ENCODE peak calls at places on chromosome 14, in four cellular contexts. One of them, this sample, is unnamed.

GRCh38 chr14:55794655-55795583 is 214.9 kb downstream of the KTN1 start:
- DNase-seq in HCT116: no peak
- DNase-seq in transverse colon: no peak
- DNase-seq in uterus: no peak
- DNase-seq in this sample: peak

GRCh38 chr14:75200451-75200850 is 24.0 kb upstream of the TMED10 start:
- DNase-seq in HCT116: peak
- DNase-seq in transverse colon: peak
- DNase-seq in uterus: no peak
- DNase-seq in this sample: no peak

GRCh38 chr14:37093364-37093763 is 79.0 kb downstream of the SLC25A21 start:
- DNase-seq in HCT116: no peak
- DNase-seq in transverse colon: no peak
- DNase-seq in uterus: no peak
- DNase-seq in this sample: no peak

GRCh38 chr14:76204436-76205230 is 52.9 kb downstream of the GPATCH2L start:
- DNase-seq in HCT116: no peak
- DNase-seq in transverse colon: no peak
- DNase-seq in uterus: no peak
- DNase-seq in this sample: no peak

GRCh38 chr14:56189306-56189705 is 71.1 kb downstream of the PELI2 start:
- DNase-seq in HCT116: no peak
- DNase-seq in transverse colon: no peak
- DNase-seq in uterus: no peak
- DNase-seq in this sample: no peak

GRCh38 chr14:66143387-66144112 is 342.6 kb upstream of the CCDC196 start:
- DNase-seq in HCT116: no peak
- DNase-seq in transverse colon: no peak
- DNase-seq in uterus: no peak
- DNase-seq in this sample: no peak

GRCh38 chr14:68632591-68632895 is 160.3 kb downstream of the ZFP36L1 start:
- DNase-seq in HCT116: no peak
- DNase-seq in transverse colon: no peak
- DNase-seq in uterus: no peak
- DNase-seq in this sample: no peak

GRCh38 chr14:89093083-89093482 is 268.6 kb downstream of the TTC8 start:
- DNase-seq in HCT116: no peak
- DNase-seq in transverse colon: no peak
- DNase-seq in uterus: no peak
- DNase-seq in this sample: no peak

GRCh38 chr14:99806841-99807240 is 13.6 kb downstream of the EML1 start:
- DNase-seq in HCT116: no peak
- DNase-seq in transverse colon: no peak
- DNase-seq in uterus: no peak
- DNase-seq in this sample: no peak

GRCh38 chr14:71451501-71451900 is 480.7 kb upstream of the RGS6 start:
- DNase-seq in HCT116: no peak
- DNase-seq in transverse colon: no peak
- DNase-seq in uterus: no peak
- DNase-seq in this sample: no peak

GRCh38 chr14:36271222-36271621 is 49.2 kb downstream of the MBIP start:
- DNase-seq in HCT116: no peak
- DNase-seq in transverse colon: no peak
- DNase-seq in uterus: no peak
- DNase-seq in this sample: no peak

GRCh38 chr14:35818346-35819115 is 7.6 kb upstream of the BRMS1L start:
- DNase-seq in HCT116: no peak
- DNase-seq in transverse colon: peak
- DNase-seq in uterus: no peak
- DNase-seq in this sample: no peak

GRCh38 chr14:59944909-59945308 is 25.0 kb downstream of the LRRC9 start:
- DNase-seq in HCT116: no peak
- DNase-seq in transverse colon: no peak
- DNase-seq in uterus: no peak
- DNase-seq in this sample: no peak

GRCh38 chr14:47442206-47442605 is 233.2 kb downstream of the MDGA2 start:
- DNase-seq in HCT116: peak
- DNase-seq in transverse colon: no peak
- DNase-seq in uterus: no peak
- DNase-seq in this sample: peak

GRCh38 chr14:34628681-34629135 is 1.2 kb downstream of the SNX6 start:
- DNase-seq in HCT116: no peak
- DNase-seq in transverse colon: peak
- DNase-seq in uterus: no peak
- DNase-seq in this sample: no peak

GRCh38 chr14:69373104-69373503 is 25.0 kb downstream of the ERH start:
- DNase-seq in HCT116: no peak
- DNase-seq in transverse colon: no peak
- DNase-seq in uterus: no peak
- DNase-seq in this sample: no peak

GRCh38 chr14:90644882-90645281 is 171.3 kb downstream of the TTC7B start:
- DNase-seq in HCT116: no peak
- DNase-seq in transverse colon: no peak
- DNase-seq in uterus: peak
- DNase-seq in this sample: no peak

GRCh38 chr14:76355771-76356170 is 20.2 kb upstream of the ESRRB start:
- DNase-seq in HCT116: no peak
- DNase-seq in transverse colon: no peak
- DNase-seq in uterus: no peak
- DNase-seq in this sample: no peak

GRCh38 chr14:64684091-64684490 is 20.1 kb upstream of the PLEKHG3 start:
- DNase-seq in HCT116: no peak
- DNase-seq in transverse colon: no peak
- DNase-seq in uterus: peak
- DNase-seq in this sample: no peak

GRCh38 chr14:63371033-63371432 is 52.3 kb upstream of the GPHB5 start:
- DNase-seq in HCT116: no peak
- DNase-seq in transverse colon: no peak
- DNase-seq in uterus: no peak
- DNase-seq in this sample: no peak

GRCh38 chr14:73788871-73789590 is 62.6 kb upstream of the PTGR2 start:
- DNase-seq in HCT116: no peak
- DNase-seq in transverse colon: no peak
- DNase-seq in uterus: peak
- DNase-seq in this sample: no peak
- TF ChIP-seq POLR2A in HCT116: no peak
- TF ChIP-seq POLR2A in transverse colon: no peak
- TF ChIP-seq POLR2A in uterus: no peak
- TF ChIP-seq POLR2A in this sample: no peak

DNA sequence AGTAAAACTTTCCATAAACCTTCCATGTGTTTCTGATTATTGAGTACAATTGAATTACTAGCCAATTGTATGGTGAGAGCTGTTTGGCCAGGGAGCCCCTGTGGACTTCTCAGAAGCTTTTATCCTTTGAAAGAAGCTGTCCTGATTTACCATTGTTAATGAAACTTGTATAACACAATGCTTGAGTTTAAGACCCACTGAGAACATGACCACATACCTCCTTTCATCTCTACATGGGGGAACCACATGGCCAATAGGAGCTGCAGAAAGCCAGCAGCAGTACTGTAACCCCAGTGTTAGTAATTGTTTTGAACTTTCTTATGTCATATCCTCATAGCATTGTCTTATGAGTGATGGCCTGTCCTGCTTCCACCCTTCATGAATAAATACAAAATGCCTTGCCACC is 815.5 kb downstream of the NRXN3 start:
- DNase-seq in HCT116: no peak
- DNase-seq in transverse colon: no peak
- DNase-seq in uterus: no peak
- DNase-seq in this sample: no peak
- TF ChIP-seq POLR2A in HCT116: no peak
- TF ChIP-seq POLR2A in transverse colon: no peak
- TF ChIP-seq POLR2A in uterus: no peak
- TF ChIP-seq POLR2A in this sample: no peak

GRCh38 chr14:102304611-102305506 is at the start of gene MOK:
- DNase-seq in HCT116: peak
- DNase-seq in transverse colon: peak
- DNase-seq in uterus: peak
- DNase-seq in this sample: peak
- TF ChIP-seq POLR2A in HCT116: no peak
- TF ChIP-seq POLR2A in transverse colon: peak
- TF ChIP-seq POLR2A in uterus: peak
- TF ChIP-seq POLR2A in this sample: no peak

GRCh38 chr14:31229638-31230229 is 22.1 kb upstream of the HECTD1 start:
- DNase-seq in HCT116: peak
- DNase-seq in transverse colon: peak
- DNase-seq in uterus: no peak
- DNase-seq in this sample: peak
- TF ChIP-seq POLR2A in HCT116: no peak
- TF ChIP-seq POLR2A in transverse colon: peak
- TF ChIP-seq POLR2A in uterus: no peak
- TF ChIP-seq POLR2A in this sample: no peak

DNA sequence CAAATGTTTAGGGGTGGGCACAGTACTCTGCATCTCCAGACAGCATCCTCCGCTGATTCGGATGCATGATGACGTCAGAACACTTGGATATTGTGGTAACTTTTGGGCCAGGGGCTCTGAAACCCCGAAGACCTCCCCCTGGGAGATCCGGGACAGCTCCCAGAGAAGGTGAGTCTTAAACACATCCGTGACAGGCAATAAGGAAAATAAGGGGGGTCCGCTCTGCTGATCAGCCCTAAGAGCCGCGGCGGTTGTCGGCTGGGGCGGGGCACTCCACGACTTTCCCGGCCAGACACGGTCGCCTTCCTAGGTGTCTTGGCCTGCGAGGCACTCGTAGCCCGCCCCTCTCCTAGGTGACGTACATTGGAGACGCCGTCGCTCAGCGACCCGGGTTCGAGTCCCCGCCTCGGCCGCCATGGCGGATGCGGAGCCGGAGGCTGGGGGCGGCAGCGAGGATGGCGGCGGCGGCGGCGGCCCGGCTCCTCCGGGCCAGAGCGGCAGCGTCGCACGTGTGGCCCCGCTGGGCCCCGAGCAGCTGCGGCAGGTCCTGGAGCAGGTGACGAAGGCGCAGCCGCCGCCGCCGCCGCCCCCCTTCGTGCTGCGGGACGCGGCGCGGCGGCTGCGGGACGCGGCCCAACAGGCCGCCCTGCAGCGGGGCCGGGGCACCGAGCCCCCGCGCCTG is at the start of gene ZNF839:
- DNase-seq in HCT116: peak
- DNase-seq in transverse colon: peak
- DNase-seq in uterus: peak
- DNase-seq in this sample: peak
- TF ChIP-seq POLR2A in HCT116: no peak
- TF ChIP-seq POLR2A in transverse colon: peak
- TF ChIP-seq POLR2A in uterus: peak
- TF ChIP-seq POLR2A in this sample: peak

GRCh38 chr14:93937519-93937918 is 10.4 kb downstream of the FAM181A start:
- DNase-seq in HCT116: no peak
- DNase-seq in transverse colon: no peak
- DNase-seq in uterus: no peak
- DNase-seq in this sample: no peak

GRCh38 chr14:93938766-93939303 is 11.7 kb downstream of the FAM181A start:
- DNase-seq in HCT116: no peak
- DNase-seq in transverse colon: no peak
- DNase-seq in uterus: no peak
- DNase-seq in this sample: no peak

GRCh38 chr14:93940437-93940836 is 13.3 kb downstream of the FAM181A start:
- DNase-seq in HCT116: no peak
- DNase-seq in transverse colon: no peak
- DNase-seq in uterus: no peak
- DNase-seq in this sample: no peak

GRCh38 chr14:93941293-93941910 is 14.3 kb downstream of the FAM181A start:
- DNase-seq in HCT116: no peak
- DNase-seq in transverse colon: no peak
- DNase-seq in uterus: no peak
- DNase-seq in this sample: peak

DNA sequence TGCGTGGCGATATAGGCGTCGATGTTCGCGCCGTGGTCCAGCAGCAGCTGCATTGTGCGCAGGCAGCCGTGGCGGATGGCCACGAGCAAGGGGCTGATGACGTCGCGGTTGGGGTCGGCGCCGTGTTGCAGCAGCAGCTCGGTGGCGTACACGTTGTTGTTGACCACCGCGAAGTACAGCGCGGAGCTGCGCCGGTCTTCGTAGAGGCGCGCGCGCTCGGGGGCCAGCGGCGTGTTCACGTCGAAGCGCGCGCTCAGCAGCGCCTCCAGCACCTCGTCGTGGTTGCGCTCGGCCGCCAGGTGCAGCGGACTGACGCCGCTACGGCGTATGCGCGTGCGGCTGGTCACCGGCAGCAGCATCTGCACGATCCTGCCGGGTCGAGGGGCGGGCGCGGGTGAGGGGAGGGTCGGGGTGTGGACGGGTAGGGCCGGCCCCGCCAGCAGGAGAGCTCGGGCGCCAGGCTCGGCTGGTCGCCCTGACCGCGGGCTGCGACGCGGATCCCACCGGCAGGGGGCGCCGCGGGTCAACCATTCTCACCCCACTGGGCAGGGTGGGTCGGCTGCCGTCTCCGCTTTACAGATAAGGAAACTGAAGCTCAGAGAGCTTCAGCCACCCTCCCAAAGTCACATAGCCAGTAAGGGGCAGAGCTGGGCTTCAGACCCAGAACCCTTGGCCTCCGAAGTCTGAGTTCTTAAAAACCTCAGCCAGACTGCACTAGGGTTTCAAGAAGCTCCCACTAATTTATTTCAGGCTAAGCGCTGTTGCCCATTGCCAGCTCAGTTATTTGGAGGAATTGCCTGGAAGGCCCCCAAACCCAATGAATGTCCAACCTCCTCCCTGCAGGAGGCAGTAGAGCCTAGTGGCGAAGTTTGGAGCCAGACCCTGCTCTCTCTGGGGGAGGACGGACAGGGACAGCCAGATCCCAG is 12.4 kb downstream of the FAM181A start:
- DNase-seq in HCT116: peak
- DNase-seq in transverse colon: peak
- DNase-seq in uterus: peak
- DNase-seq in this sample: peak
- TF ChIP-seq POLR2A in HCT116: no peak
- TF ChIP-seq POLR2A in transverse colon: no peak
- TF ChIP-seq POLR2A in uterus: peak
- TF ChIP-seq POLR2A in this sample: no peak

GRCh38 chr14:104953896-104954656 is 24.1 kb downstream of the AHNAK2 start:
- DNase-seq in HCT116: no peak
- DNase-seq in transverse colon: no peak
- DNase-seq in uterus: no peak
- DNase-seq in this sample: no peak

GRCh38 chr14:104955396-104955770 is 22.8 kb downstream of the AHNAK2 start:
- DNase-seq in HCT116: no peak
- DNase-seq in transverse colon: no peak
- DNase-seq in uterus: no peak
- DNase-seq in this sample: no peak

GRCh38 chr14:104950021-104950420 is 25.3 kb downstream of the PLD4 start:
- DNase-seq in HCT116: no peak
- DNase-seq in transverse colon: no peak
- DNase-seq in uterus: no peak
- DNase-seq in this sample: no peak

GRCh38 chr14:104954746-104955395 is 23.3 kb downstream of the AHNAK2 start:
- DNase-seq in HCT116: no peak
- DNase-seq in transverse colon: no peak
- DNase-seq in uterus: no peak
- DNase-seq in this sample: no peak

DNA sequence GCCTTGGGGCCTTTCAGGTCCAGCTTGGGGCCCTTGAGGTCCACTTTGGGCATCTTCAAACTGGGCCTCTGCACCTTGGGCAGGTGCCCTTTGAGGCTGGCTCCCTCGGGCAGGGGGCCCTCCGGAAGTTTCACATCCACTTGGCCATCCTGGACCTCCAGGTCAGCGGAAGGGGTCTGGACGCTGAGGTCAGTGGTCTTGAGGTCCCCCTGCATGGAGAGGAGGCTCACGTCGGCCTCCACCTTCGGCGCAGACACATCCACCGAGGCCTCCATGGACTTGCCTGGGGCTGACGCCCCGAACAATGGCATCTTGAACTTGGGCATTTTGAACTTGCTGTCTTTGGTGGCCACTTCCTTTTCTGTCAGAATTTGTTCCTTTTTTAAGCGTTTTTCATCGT is 25.1 kb downstream of the AHNAK2 start:
- DNase-seq in HCT116: no peak
- DNase-seq in transverse colon: no peak
- DNase-seq in uterus: no peak
- DNase-seq in this sample: no peak
- TF ChIP-seq POLR2A in HCT116: no peak
- TF ChIP-seq POLR2A in transverse colon: no peak
- TF ChIP-seq POLR2A in uterus: no peak
- TF ChIP-seq POLR2A in this sample: no peak